ENCODE peak calls at places on chromosome 21, in ten cellular contexts. Q, W, J, U, A, K, F, Z, Y and G are unnamed samples.

GRCh38 chr21:42777064-42777756 is 102.1 kb downstream of the WDR4 start:
- DNase-seq in F (no peak), Q (no peak), U (no peak), W (no peak), A (no peak), J (no peak), Y (no peak), Z (no peak), K (no peak), G (no peak)

GRCh38 chr21:15809065-15809464 is 79.3 kb downstream of the USP25 start:
- DNase-seq in F (no peak), J (no peak), K (no peak), Q (no peak), Y (no peak), U (no peak), W (no peak), A (no peak), Z (no peak), G (no peak)

GRCh38 chr21:20942523-20942922 is 55.7 kb upstream of the NCAM2 start:
- DNase-seq in K (no peak), A (no peak), F (no peak), U (no peak), J (no peak), Z (no peak), Y (no peak), Q (no peak), W (no peak), G (no peak)

GRCh38 chr21:41713495-41714281 is 53.2 kb downstream of the RIPK4 start:
- DNase-seq in U (no peak), A (no peak), J (no peak), Z (no peak), F (no peak), W (no peak), Y (no peak), K (no peak), Q (no peak), G (no peak)

GRCh38 chr21:45957986-45958610 is 23.5 kb upstream of the COL6A1 start:
- DNase-seq in K (peak), Q (no peak), U (no peak), J (no peak), F (no peak), Y (peak), A (no peak), W (no peak), Z (peak), G (no peak)

GRCh38 chr21:40681164-40681859 is 165.6 kb downstream of the DSCAM start:
- DNase-seq in Q (no peak), W (no peak), F (peak), K (no peak), U (no peak), A (no peak), Y (no peak), J (no peak), Z (no peak), G (no peak)

GRCh38 chr21:15224346-15225086 is 159.7 kb upstream of the NRIP1 start:
- DNase-seq in F (no peak), Q (no peak), K (peak), A (no peak), U (no peak), J (no peak), W (no peak), Z (peak), Y (peak), G (peak)

GRCh38 chr21:36910581-36911307 is 55.7 kb downstream of the HLCS start:
- DNase-seq in K (peak), U (no peak), Z (peak), Q (no peak), J (no peak), F (no peak), W (no peak), A (no peak), Y (peak), G (no peak)

GRCh38 chr21:42107881-42108553 is 36.9 kb downstream of the UMODL1 start:
- DNase-seq in A (peak), K (peak), Y (peak), U (peak), Z (no peak), F (peak), W (no peak), Q (peak), J (peak), G (peak)

GRCh38 chr21:14058566-14058965 is 152.2 kb downstream of the LIPI start:
- DNase-seq in J (no peak), F (no peak), K (no peak), Z (no peak), Q (no peak), U (no peak), A (peak), Y (no peak), W (no peak), G (no peak)

GRCh38 chr21:39863111-39863510 is 4.1 kb upstream of the PCP4 start:
- DNase-seq in F (no peak), Z (no peak), K (no peak), A (no peak), Y (no peak), W (no peak), J (peak), U (peak), Q (no peak), G (no peak)

GRCh38 chr21:44853601-44854390 is 19.7 kb downstream of the PTTG1IP start:
- DNase-seq in J (no peak), Q (no peak), Y (no peak), W (no peak), K (no peak), F (no peak), U (no peak), Z (no peak), A (no peak), G (no peak)

GRCh38 chr21:38170705-38171682 is 85.8 kb upstream of the KCNJ15 start:
- DNase-seq in K (peak), Q (no peak), Z (no peak), A (no peak), U (no peak), F (no peak), W (no peak), J (no peak), Y (peak), G (no peak)